ENCODE peak calls at places on chromosome 20, in four cellular contexts. Y, H, X and J are unnamed samples.

GRCh38 chr20:79565-79964 is 7.9 kb upstream of the DEFB125 start:
- DNase-seq in H (no peak), X (no peak), Y (no peak), J (no peak)

GRCh38 chr20:18007534-18008292 is 38.9 kb downstream of the MGME1 start:
- DNase-seq in H (peak; percentile 13), X (no peak), Y (no peak), J (no peak)

GRCh38 chr20:48618631-48619030 is 209.2 kb downstream of the PREX1 start:
- DNase-seq in Y (no peak), X (no peak), H (no peak), J (no peak)

GRCh38 chr20:17568972-17569471 is 853 bp upstream of the DSTN start:
- DNase-seq in Y (peak; percentile 92), H (peak; percentile 98), X (peak; percentile 23), J (peak; percentile 93)

GRCh38 chr20:63058696-63059335 is 52.1 kb upstream of the BHLHE23 start:
- DNase-seq in Y (no peak), H (no peak), X (no peak), J (no peak)

GRCh38 chr20:62148908-62149314 is 5.3 kb downstream of the SS18L1 start:
- DNase-seq in X (no peak), H (no peak), Y (no peak), J (no peak)

GRCh38 chr20:2114560-2114959 is 12.9 kb downstream of the STK35 start:
- DNase-seq in X (no peak), Y (no peak), H (peak; percentile 16), J (no peak)

GRCh38 chr20:2236266-2236665 is 59.5 kb upstream of the TGM3 start:
- DNase-seq in X (no peak), Y (peak; percentile 37), H (no peak), J (no peak)

GRCh38 chr20:7497985-7498384 is 442.3 kb downstream of the HAO1 start:
- DNase-seq in Y (no peak), X (no peak), H (peak; percentile 87), J (no peak)